ENCODE peak calls at places on chromosome 19, in five cellular contexts. Q is IMR-90, W is H9, N is mesendoderm, J is mesenchymal stem cell. V is an unnamed sample.

GRCh38 chr19:43429395-43429794 is 14.7 kb downstream of the TEX101 start:
- DNase-seq in J (no peak), N (no peak), Q (no peak), W (no peak), V (no peak)

GRCh38 chr19:33177417-33177976 is 16.6 kb upstream of the LRP3 start:
- DNase-seq in J (peak; percentile 91), N (peak; percentile 63), Q (no peak), W (no peak), V (no peak)

GRCh38 chr19:58097783-58098681 is at the start of gene ZSCAN18:
- DNase-seq in W (peak; percentile 99), Q (peak; percentile 86), J (peak; percentile 97), N (peak; percentile 99), V (peak; percentile 100)

GRCh38 chr19:35266904-35267817 is 1.6 kb upstream of the USF2 start:
- DNase-seq in J (peak; percentile 3), W (peak; percentile 51), Q (peak; percentile 10), N (peak; percentile 13), V (no peak)

GRCh38 chr19:27744926-27745844 is 1467.8 kb downstream of the UQCRFS1 start:
- DNase-seq in N (no peak), W (peak; percentile 13), J (no peak), Q (no peak), V (no peak)

GRCh38 chr19:17687857-17688784 is at the start of gene UNC13A:
- DNase-seq in J (peak; percentile 41), Q (peak; percentile 29), N (peak; percentile 83), W (peak; percentile 83), V (peak; percentile 79)

GRCh38 chr19:13014101-13014920 is 19.0 kb downstream of the NFIX start:
- DNase-seq in J (no peak), W (peak; percentile 64), N (peak; percentile 47), Q (no peak), V (no peak)

GRCh38 chr19:19372656-19373416 is 32.6 kb upstream of the GATAD2A start:
- DNase-seq in Q (peak; percentile 45), W (peak; percentile 72), N (peak; percentile 51), J (peak; percentile 63), V (no peak)

GRCh38 chr19:43362179-43362578 is 8.7 kb downstream of the CD177 start:
- DNase-seq in W (no peak), N (no peak), Q (peak; percentile 64), J (no peak), V (no peak)

DNA sequence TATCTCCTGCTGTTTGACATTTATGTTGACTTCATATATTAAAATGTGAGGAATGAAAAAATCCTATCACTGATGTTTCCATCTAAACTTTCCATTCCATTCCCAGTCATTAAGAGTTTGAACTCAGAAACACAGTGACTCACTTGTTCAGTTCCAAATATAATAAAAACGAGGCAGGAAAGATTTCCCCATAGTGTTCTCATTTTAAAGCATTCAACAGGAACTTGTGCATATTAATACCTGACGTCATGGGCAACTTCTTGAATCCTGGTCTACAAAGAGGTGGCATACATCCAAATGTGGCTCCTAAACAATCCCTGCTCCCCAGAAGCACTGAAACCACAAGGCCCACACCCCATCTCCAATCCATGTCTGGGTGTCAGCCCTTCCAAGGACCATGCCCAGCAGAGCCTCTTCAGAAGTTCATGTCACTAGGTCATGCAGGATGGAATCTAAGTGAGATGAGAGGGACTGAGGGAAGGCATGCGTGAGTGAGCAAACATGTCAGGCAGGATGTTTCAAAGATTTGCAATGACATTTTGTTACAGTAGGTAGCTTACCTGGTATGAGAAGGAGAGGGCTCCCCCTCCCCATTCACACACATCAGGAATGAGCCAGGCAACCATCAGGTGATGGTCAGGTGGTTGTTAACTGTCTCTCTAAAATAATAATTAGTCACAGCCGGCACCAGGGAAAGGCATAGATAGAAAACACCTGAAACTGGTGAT is 9.4 kb upstream of the ERVV-2 start:
- DNase-seq in Q (no peak), J (no peak), N (no peak), W (no peak), V (no peak)
- H3K23ac ChIP-seq in Q (no peak overlapping the region), J (no peak overlapping the region), N (no peak overlapping the region), W (no peak overlapping the region), V (no peak overlapping the region)

DNA sequence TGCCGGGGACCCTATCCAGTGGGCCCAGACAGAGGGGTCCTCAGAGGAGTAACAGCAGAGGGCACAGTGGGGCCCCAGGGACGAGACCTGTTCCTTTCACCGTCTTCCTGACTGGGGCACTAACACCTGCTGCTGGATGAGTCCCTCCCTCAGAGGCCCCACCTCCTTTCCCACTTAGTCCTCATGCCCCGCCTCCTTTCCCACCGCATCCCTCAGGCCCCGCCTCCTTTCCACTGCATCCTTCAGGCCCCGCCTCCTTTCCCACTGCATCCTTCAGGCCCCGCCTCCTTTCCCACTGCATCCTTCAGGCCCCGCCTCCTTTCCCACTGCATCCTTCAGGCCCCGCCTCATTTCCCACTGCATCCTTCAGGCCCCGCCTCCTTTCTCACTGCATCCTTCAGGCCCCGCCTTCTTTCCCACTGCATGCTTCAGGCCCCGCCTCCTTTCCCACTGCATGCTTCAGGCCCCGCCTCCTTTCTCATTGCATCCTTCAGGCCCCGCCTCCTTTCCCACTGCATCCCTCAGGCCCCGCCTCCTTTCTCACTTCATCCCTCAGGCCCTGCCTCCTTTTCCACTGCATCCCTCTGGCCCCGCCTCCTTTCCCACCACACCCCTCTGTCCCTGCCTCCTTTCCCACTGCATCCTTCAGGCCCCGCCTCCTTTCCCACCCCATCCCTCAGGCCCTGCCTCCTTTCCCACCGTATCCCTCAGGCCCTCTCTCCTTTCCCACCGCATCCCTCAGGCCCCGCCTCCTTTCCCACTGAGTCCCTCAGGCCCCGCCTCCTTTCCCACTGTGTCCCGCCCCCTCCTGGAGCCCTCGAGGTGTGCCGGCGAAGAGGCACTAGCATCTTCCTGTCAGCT is 6.7 kb downstream of the SPPL2B start:
- DNase-seq in J (no peak), Q (no peak), N (peak; percentile 38), W (no peak), V (no peak)
- H3K23ac ChIP-seq in J (no peak overlapping the region), Q (no peak overlapping the region), N (no peak overlapping the region), W (no peak overlapping the region), V (peak overlapping the region; percentile 26)

DNA sequence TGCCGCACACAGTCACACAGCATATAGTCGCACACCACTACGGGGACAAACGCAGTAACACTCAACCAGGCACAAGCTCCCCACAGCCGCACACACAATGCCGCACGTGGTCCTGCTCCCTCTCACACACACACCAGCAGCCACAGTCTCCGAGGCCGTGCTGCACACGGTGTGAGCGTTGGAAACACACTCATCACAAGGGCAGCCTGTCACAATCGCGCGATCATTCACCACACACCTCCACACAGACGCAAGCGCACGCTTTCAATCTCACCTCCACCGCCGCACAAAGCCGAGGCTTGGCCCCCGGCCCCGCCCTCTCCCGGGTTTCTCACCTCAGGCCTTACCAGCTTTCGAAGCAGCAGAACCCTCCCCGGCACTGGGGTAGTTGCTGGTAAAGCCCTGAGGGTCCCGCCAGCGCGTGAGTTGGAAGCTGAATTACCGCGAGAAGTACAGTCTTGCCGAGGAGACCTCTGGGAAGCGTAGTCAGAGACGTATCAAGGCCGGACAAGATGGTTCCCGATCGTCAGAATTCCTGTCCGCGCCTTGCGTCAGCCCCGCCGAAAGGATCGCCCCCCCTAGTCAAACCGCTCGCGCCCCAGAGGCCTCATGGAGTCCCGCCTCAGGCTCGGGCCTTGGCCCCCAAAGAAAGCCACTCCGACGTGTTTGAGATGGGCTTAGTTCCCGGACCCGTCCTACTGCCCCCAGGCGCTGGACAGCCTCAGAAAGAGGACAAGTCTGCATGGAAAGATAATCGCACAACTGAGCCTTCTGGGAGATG is at the start of gene ZNF566:
- DNase-seq in W (peak; percentile 99), Q (peak; percentile 97), N (peak; percentile 100), J (peak; percentile 98), V (peak; percentile 97)
- H3K23ac ChIP-seq in W (no peak within 1 kb of the TSS), Q (peak within 1 kb of the TSS; percentile 92), N (peak within 1 kb of the TSS; percentile 100), J (peak within 1 kb of the TSS; percentile 48), V (peak within 1 kb of the TSS; percentile 50)

DNA sequence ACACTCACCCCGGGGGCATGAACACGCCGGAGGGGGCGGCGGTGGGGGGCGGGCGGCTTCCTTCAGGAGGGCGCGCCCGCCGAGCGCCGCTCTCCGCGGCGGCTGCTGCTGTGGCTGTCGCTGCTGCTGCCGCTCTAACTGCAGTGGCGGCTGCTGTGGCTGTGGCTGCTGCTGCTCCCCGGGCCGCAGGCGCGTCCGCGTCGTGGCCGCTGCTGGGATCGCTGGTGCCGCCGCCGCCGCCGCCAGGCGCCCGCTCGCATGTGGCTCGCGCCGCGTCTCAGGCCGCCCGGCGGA is at the start of gene BBC3:
- DNase-seq in N (no peak), W (no peak), J (no peak), Q (no peak), V (no peak)
- H3K23ac ChIP-seq in N (no peak within 1 kb of the TSS), W (no peak within 1 kb of the TSS), J (peak within 1 kb of the TSS; percentile 81), Q (peak within 1 kb of the TSS; percentile 100), V (peak within 1 kb of the TSS; percentile 98)

DNA sequence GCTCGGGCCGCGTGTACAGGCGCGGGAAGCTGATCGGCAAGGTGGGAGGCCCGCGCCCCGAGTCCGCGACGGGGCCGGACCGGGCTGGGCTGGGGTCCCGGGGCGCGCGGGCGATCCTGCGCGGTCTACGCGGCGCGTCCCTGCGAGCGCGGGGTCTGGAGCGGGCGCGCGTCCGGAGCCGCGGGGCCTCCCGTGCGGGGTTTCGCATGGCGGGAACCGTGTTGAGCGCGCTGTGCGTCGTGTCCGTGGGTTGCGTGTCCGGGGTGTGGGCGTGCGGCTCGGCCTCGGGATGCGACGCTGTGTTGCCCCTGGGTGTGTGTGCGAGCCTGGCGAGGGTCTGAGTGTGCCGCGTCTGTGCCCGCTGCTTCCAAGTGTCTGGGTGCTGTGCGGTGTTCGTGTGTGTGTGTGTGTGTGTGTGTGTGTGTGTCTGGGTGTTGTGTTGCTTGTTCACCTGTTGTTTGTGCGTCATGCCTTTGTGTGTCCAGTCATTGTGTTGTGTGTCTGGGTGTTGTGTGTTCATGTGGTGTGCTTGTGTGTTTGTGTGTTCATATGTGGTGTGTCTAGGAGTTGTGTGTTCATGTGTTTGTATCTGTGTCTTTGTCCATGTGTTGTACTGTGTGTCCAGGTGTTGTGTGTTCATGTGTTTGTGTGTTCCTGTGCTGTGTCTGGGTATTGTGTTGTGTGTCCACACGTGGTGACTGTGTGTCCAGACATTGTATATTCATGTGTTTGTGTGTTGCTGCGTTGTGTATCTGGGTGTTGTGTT is 512 bp downstream of the PLK5 start:
- DNase-seq in W (no peak), J (no peak), N (peak; percentile 13), Q (no peak), V (no peak)
- H3K23ac ChIP-seq in W (no peak overlapping the region), J (peak overlapping the region; percentile 34), N (peak overlapping the region; percentile 29), Q (peak overlapping the region; percentile 22), V (peak overlapping the region; percentile 94)

DNA sequence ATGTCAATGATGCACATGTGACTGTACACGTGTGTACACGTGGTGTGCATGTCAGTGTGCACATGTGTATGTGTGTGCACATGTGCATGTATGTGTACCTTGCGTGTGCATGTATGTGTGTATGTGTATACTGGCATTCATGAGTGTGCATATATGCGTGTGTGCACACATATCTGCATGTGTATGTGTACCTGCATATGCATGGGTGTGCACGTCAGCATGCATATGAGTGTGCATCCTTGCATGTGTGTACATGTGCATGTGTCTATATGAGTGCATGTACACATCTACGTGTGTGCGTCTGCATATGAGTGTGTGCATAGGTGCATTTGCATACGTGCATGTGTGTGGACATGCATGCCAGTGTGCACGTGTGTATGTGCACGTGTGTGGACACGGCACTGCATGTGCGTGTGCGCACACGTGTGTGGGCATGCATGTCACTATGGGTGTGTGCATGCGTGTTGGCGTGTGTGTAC is 48.5 kb downstream of the GADD45B start:
- DNase-seq in W (no peak), J (no peak), N (no peak), Q (no peak), V (no peak)
- H3K23ac ChIP-seq in W (no peak overlapping the region), J (peak overlapping the region; percentile 29), N (no peak overlapping the region), Q (peak overlapping the region; percentile 59), V (peak overlapping the region; percentile 96)

DNA sequence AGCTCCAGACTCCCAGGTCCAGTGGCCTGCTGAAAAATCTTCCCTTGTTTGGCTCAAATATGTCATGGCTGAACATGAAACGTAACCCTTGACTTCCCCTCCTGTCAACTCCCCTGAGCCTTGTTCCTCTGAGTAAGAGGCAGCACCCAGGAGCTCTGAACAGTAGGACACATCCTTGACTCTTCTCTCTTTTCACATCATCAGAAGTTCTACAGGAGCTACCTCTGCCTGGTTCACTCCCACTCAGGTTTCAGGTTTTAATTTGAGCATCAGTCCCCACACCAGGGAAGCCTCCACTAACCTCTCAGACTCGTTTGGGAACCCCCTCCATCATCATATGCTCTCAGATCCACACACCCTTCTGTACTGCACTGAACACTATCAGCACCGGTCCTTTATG is 30.3 kb downstream of the ZNF823 start:
- DNase-seq in J (no peak), N (no peak), Q (no peak), W (no peak), V (no peak)
- H3K23ac ChIP-seq in J (no peak overlapping the region), N (no peak overlapping the region), Q (no peak overlapping the region), W (no peak overlapping the region), V (no peak overlapping the region)

V was measured in neuronal stem cell.